ENCODE peak calls at places on chromosomes 1 and 21, in nine cellular contexts. D, M, I, K, B, G, U, Q and Z are unnamed samples.
A peak's percentile ranks its signal among the peaks of the same experiment; 100 is the strongest.

GRCh38 chr1:185158806-185159205 is 1.8 kb downstream of the SWT1 start:
- DNase-seq in U (no peak), B (no peak), D (peak; percentile 3), K (no peak), Q (no peak), G (no peak), M (no peak), I (no peak), Z (no peak)

GRCh38 chr1:67795179-67795916 is 37.9 kb downstream of the GNG12 start:
- DNase-seq in D (no peak), U (no peak), K (no peak), Q (no peak), M (no peak), I (no peak), G (no peak), B (no peak), Z (no peak)

GRCh38 chr1:18175530-18176377 is 68.2 kb downstream of the IGSF21 start:
- DNase-seq in B (no peak), K (no peak), I (no peak), G (no peak), D (no peak), M (no peak), Q (no peak), U (no peak), Z (no peak)

GRCh38 chr1:224526771-224527170 is 89.3 kb upstream of the CNIH3 start:
- DNase-seq in Q (no peak), B (no peak), G (no peak), M (no peak), U (no peak), K (no peak), I (no peak), D (no peak), Z (no peak)

GRCh38 chr1:224762701-224763100 is 146.6 kb downstream of the CNIH3 start:
- DNase-seq in M (no peak), D (no peak), Q (no peak), K (no peak), U (no peak), G (no peak), I (no peak), B (no peak), Z (no peak)

GRCh38 chr1:52602328-52603300 is at the start of gene GPX7:
- DNase-seq in D (peak; percentile 56), B (peak; percentile 71), I (peak; percentile 47), Q (no peak), U (peak; percentile 68), M (no peak), G (no peak), K (no peak), Z (peak; percentile 36)

GRCh38 chr1:155969377-155969791 is 9.0 kb downstream of the ARHGEF2 start:
- DNase-seq in G (no peak), K (no peak), Q (no peak), I (peak; percentile 55), B (no peak), M (no peak), D (no peak), U (no peak), Z (no peak)

GRCh38 chr1:43669878-43670277 is 19.9 kb downstream of the KDM4A start:
- DNase-seq in M (no peak), U (no peak), I (no peak), K (no peak), Q (no peak), D (no peak), B (no peak), G (no peak), Z (no peak)

GRCh38 chr1:155175927-155176371 is 2.3 kb downstream of the TRIM46 start:
- DNase-seq in M (no peak), U (no peak), Q (no peak), K (no peak), I (no peak), D (no peak), B (no peak), G (no peak), Z (no peak)

GRCh38 chr1:165904948-165905347 is 77.5 kb downstream of the UCK2 start:
- DNase-seq in I (no peak), B (no peak), Q (no peak), U (no peak), G (no peak), K (no peak), M (no peak), D (no peak), Z (no peak)

GRCh38 chr1:56911539-56911938 is 54.3 kb downstream of the C8B start:
- DNase-seq in D (peak; percentile 87), B (no peak), G (no peak), U (peak; percentile 14), M (no peak), Q (no peak), I (no peak), K (no peak), Z (peak; percentile 14)

GRCh38 chr21:36788116-36788515 is 89.2 kb downstream of the SIM2 start:
- DNase-seq in B (no peak), Q (no peak), U (no peak), G (no peak), K (no peak), D (no peak), I (no peak), M (no peak), Z (peak; percentile 36)

GRCh38 chr1:160167580-160167979 is 16.2 kb downstream of the ATP1A4 start:
- DNase-seq in G (no peak), Q (no peak), D (no peak), U (peak; percentile 11), K (no peak), I (no peak), M (no peak), B (peak; percentile 9), Z (no peak)

GRCh38 chr1:212749924-212750535 is 41.5 kb downstream of the NSL1 start:
- DNase-seq in B (no peak), K (peak; percentile 63), G (peak; percentile 76), U (peak; percentile 62), Q (no peak), I (no peak), M (peak; percentile 17), D (peak; percentile 84), Z (peak; percentile 50)

DNA sequence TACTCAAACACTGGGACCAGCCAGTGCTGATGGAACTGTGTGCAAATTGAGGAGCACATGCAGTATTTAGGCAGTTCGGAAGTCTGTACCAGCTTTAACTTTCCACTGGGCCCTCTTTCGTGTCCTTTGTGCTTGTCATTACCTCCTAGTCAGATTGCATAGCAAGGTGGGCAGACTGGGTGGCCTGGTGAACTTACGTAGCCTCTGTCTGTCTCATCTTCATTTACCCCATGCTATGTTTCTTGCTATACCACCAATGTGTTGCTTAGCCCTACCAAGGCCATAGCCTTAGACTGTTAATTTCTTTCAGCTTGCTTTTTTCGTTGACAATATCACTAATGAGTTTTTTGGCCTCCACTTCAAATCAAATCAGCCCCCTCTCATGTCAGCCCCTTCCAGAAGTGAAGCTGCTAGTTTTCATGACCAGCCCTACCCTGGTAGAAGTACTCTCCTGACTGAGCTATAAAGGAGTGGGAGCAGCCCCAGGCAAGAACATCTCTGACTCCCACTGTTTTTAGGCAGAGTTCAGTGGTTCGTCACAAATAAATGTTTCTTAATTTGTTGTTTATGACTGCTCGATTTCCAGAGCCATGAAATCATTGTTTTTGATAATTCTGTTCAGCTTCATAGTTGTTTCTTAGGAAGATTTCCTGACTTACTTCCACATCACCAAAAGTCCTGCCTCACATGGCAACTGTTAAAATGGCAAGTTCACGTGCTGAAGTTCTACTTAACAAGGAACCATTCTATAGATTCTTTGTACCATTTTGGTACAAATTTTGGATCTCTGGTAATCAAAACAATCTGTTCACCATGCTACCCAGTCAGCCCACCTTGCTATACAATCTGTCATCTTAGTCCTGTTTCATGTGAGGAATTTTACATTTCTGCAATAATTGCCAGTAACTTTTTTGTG is 19.3 kb downstream of the PRKACB start:
- DNase-seq in M (no peak), K (no peak), U (no peak), G (no peak), D (peak; percentile 24), Q (no peak), I (no peak), B (no peak), Z (peak; percentile 33)
- H3K4me3 ChIP-seq in M (no peak overlapping the region), K (no peak overlapping the region), U (no peak overlapping the region), G (no peak overlapping the region), D (peak overlapping the region; percentile 28), Q (no peak overlapping the region), I (peak overlapping the region; percentile 23), B (no peak overlapping the region), Z (no peak overlapping the region)

DNA sequence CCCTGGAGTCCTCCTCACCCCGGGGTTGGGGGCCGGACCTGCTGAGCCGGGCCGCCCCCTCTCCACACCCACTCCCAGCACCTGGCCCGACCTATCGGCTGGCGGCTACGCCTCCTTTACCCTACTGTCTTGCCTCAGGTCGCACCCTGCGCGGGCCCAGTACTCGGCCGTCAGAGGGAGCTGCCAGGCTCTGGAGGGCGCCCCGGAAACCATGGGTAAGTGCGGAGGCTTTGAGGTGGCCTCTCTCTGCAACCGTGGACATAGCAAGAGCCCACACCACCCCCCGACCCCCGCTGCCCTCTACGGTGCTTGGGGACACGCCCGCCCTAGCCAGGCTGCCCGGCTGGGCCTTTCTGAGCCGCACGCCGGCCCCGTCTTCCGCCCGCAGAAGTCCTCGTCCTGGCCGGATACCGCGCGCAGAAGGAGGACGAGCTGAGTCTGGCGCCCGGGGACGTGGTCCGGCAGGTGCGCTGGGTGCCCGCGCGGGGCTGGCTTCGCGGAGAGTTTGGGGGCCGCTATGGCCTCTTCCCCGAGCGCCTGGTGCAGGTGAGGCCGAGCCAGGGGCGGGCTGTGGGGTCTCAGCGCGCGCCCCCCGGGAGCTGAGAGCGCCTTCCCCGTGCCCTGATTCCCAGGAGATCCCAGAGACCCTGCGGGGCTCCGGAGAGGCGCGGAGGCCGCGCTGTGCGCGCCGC is at the start of gene SH3D21:
- DNase-seq in Q (no peak), G (no peak), D (peak; percentile 28), U (no peak), K (no peak), I (peak; percentile 49), B (peak; percentile 78), M (peak; percentile 41), Z (peak; percentile 70)
- TF ChIP-seq CTCF in Q (no peak), G (no peak), D (no peak), U (peak; percentile 2), K (peak; percentile 13), I (no peak), B (no peak), M (peak; percentile 22), Z (no peak)

GRCh38 chr1:23930861-23931471 is 17.8 kb upstream of the CNR2 start:
- DNase-seq in D (peak; percentile 75), U (peak; percentile 69), B (peak; percentile 75), I (no peak), M (no peak), K (no peak), G (no peak), Q (no peak), Z (peak; percentile 64)
- H3K4me3 ChIP-seq in D (no peak overlapping the region), U (no peak overlapping the region), B (peak overlapping the region; percentile 48), I (no peak overlapping the region), M (no peak overlapping the region), K (no peak overlapping the region), G (no peak overlapping the region), Q (no peak overlapping the region), Z (peak overlapping the region; percentile 1)

DNA sequence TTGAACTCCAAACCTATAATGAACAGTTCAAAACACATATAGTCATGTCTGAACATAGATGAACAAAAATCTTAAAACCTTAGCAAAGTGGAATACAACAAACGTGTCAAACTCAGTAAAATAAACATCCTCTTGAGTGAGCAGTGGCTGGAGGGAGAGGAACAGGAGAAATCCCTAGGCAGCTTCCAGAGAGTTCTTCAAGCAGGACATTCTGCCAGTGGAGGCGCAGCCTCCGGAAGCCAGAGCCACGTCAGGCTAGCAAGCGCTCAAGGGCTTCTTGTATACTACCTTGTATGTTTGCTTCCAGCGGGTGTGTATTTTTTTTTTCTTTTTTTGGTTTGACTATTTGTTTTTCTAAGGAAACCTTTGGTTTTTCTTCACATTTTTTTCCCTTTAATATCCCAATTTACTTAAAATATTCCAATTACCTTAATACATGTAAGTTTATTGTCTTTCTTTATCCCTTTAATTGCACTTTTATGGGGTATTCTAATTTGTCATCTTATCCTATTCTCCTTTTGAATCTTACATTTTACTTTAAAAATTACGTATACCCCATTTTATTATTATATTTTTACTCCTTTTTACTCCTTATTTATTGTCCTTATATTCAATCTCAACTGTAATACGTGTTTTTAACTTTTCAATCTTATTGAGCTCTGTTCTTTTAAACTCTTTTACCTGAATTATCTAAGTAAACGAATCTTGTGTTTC is 42.0 kb downstream of the COLGALT2 start:
- DNase-seq in G (no peak), B (no peak), K (no peak), Q (no peak), D (no peak), I (peak; percentile 36), M (no peak), U (no peak), Z (no peak)
- TF ChIP-seq CTCF in G (no peak), B (no peak), K (no peak), Q (no peak), D (no peak), I (no peak), M (no peak), U (no peak), Z (no peak)